ENCODE peak calls at places on chromosomes 12 and 14, in six cellular contexts. One of them, this sample, is unnamed.

GRCh38 chr12:88272456-88272855 is 130.3 kb downstream of the TMTC3 start:
- DNase-seq in HCT116: no peak
- DNase-seq in stomach: no peak
- DNase-seq in transverse colon: no peak
- DNase-seq in suprapubic skin: no peak
- DNase-seq in GM12892: no peak
- DNase-seq in this sample: no peak

GRCh38 chr14:66038214-66038977 is 447.8 kb upstream of the CCDC196 start:
- DNase-seq in HCT116: no peak
- DNase-seq in stomach: no peak
- DNase-seq in transverse colon: peak
- DNase-seq in suprapubic skin: no peak
- DNase-seq in GM12892: no peak
- DNase-seq in this sample: no peak

GRCh38 chr12:108570743-108571603 is 8.6 kb downstream of the ISCU start:
- DNase-seq in HCT116: peak
- DNase-seq in stomach: no peak
- DNase-seq in transverse colon: no peak
- DNase-seq in suprapubic skin: peak
- DNase-seq in GM12892: no peak
- DNase-seq in this sample: no peak

GRCh38 chr12:95051241-95051640 is 22.2 kb downstream of the NR2C1 start:
- DNase-seq in HCT116: no peak
- DNase-seq in stomach: no peak
- DNase-seq in transverse colon: no peak
- DNase-seq in suprapubic skin: no peak
- DNase-seq in GM12892: no peak
- DNase-seq in this sample: no peak

GRCh38 chr14:54424479-54424901 is 16.7 kb downstream of the CNIH1 start:
- DNase-seq in HCT116: no peak
- DNase-seq in stomach: no peak
- DNase-seq in transverse colon: no peak
- DNase-seq in suprapubic skin: no peak
- DNase-seq in GM12892: no peak
- DNase-seq in this sample: no peak

GRCh38 chr12:12007001-12007712 is 63.6 kb upstream of the BCL2L14 start:
- DNase-seq in HCT116: no peak
- DNase-seq in stomach: no peak
- DNase-seq in transverse colon: no peak
- DNase-seq in suprapubic skin: no peak
- DNase-seq in GM12892: no peak
- DNase-seq in this sample: no peak

GRCh38 chr12:26863515-26863914 is 30.5 kb upstream of the ITPR2 start:
- DNase-seq in HCT116: peak
- DNase-seq in stomach: no peak
- DNase-seq in transverse colon: no peak
- DNase-seq in suprapubic skin: no peak
- DNase-seq in GM12892: no peak
- DNase-seq in this sample: no peak

GRCh38 chr12:67394600-67394999 is 125.4 kb downstream of the CAND1 start:
- DNase-seq in HCT116: no peak
- DNase-seq in stomach: no peak
- DNase-seq in transverse colon: no peak
- DNase-seq in suprapubic skin: no peak
- DNase-seq in GM12892: no peak
- DNase-seq in this sample: peak

GRCh38 chr12:5505116-5505515 is 73.2 kb downstream of the NTF3 start:
- DNase-seq in HCT116: no peak
- DNase-seq in stomach: no peak
- DNase-seq in transverse colon: no peak
- DNase-seq in suprapubic skin: peak
- DNase-seq in GM12892: no peak
- DNase-seq in this sample: no peak

GRCh38 chr12:42893196-42893595 is 303.6 kb upstream of the PRICKLE1 start:
- DNase-seq in HCT116: no peak
- DNase-seq in stomach: no peak
- DNase-seq in transverse colon: no peak
- DNase-seq in suprapubic skin: no peak
- DNase-seq in GM12892: no peak
- DNase-seq in this sample: no peak

GRCh38 chr12:94157891-94158495 is 9.6 kb downstream of the PLXNC1 start:
- DNase-seq in HCT116: no peak
- DNase-seq in stomach: no peak
- DNase-seq in transverse colon: peak
- DNase-seq in suprapubic skin: no peak
- DNase-seq in GM12892: peak
- DNase-seq in this sample: no peak

GRCh38 chr12:66288121-66288520 is 14.2 kb upstream of the HELB start:
- DNase-seq in HCT116: no peak
- DNase-seq in stomach: no peak
- DNase-seq in transverse colon: no peak
- DNase-seq in suprapubic skin: no peak
- DNase-seq in GM12892: no peak
- DNase-seq in this sample: no peak

GRCh38 chr12:110180591-110181005 is 56.4 kb downstream of the IFT81 start:
- DNase-seq in HCT116: no peak
- DNase-seq in stomach: no peak
- DNase-seq in transverse colon: no peak
- DNase-seq in suprapubic skin: no peak
- DNase-seq in GM12892: no peak
- DNase-seq in this sample: no peak

GRCh38 chr12:94134226-94134795 is 14.1 kb upstream of the PLXNC1 start:
- DNase-seq in HCT116: peak
- DNase-seq in stomach: no peak
- DNase-seq in transverse colon: no peak
- DNase-seq in suprapubic skin: no peak
- DNase-seq in GM12892: no peak
- DNase-seq in this sample: no peak

GRCh38 chr12:68319988-68320623 is 12.1 kb downstream of the MDM1 start:
- DNase-seq in HCT116: no peak
- DNase-seq in stomach: no peak
- DNase-seq in transverse colon: peak
- DNase-seq in suprapubic skin: no peak
- DNase-seq in GM12892: no peak
- DNase-seq in this sample: no peak

GRCh38 chr12:53499261-53500118 is at the start of gene MAP3K12:
- DNase-seq in HCT116: no peak
- DNase-seq in stomach: peak
- DNase-seq in transverse colon: peak
- DNase-seq in suprapubic skin: peak
- DNase-seq in GM12892: no peak
- DNase-seq in this sample: no peak
- TF ChIP-seq POLR2A in HCT116: no peak
- TF ChIP-seq POLR2A in stomach: no peak
- TF ChIP-seq POLR2A in transverse colon: no peak
- TF ChIP-seq POLR2A in suprapubic skin: no peak
- TF ChIP-seq POLR2A in GM12892: no peak
- TF ChIP-seq POLR2A in this sample: no peak

DNA sequence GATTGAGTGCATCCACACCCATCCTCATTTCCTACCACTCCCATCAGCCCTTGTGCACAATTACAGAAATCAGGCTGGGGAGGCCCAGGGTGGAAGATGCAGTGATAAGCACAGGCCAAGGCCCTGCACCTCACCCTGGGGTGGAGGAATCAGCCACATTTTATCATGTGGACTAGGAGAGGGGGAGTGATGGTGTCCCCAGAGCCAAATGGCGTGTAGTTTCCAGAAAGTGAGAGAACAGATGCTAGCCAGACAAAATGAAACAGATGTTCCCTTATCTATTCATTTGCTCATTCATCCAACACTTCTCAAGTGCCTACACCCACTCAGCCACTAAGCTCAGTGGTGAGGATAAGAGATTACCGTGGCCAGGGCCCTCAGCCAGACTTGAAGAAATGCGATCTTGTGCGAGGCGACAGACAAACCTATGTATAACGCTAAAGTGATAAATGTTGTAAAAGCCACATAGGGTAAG is 93.6 kb downstream of the STAB2 start:
- DNase-seq in HCT116: no peak
- DNase-seq in stomach: no peak
- DNase-seq in transverse colon: peak
- DNase-seq in suprapubic skin: no peak
- DNase-seq in GM12892: no peak
- DNase-seq in this sample: no peak
- TF ChIP-seq POLR2AphosphoS5 in HCT116: no peak
- TF ChIP-seq POLR2AphosphoS5 in stomach: no peak
- TF ChIP-seq POLR2AphosphoS5 in transverse colon: no peak
- TF ChIP-seq POLR2AphosphoS5 in suprapubic skin: no peak
- TF ChIP-seq POLR2AphosphoS5 in GM12892: no peak
- TF ChIP-seq POLR2AphosphoS5 in this sample: no peak

DNA sequence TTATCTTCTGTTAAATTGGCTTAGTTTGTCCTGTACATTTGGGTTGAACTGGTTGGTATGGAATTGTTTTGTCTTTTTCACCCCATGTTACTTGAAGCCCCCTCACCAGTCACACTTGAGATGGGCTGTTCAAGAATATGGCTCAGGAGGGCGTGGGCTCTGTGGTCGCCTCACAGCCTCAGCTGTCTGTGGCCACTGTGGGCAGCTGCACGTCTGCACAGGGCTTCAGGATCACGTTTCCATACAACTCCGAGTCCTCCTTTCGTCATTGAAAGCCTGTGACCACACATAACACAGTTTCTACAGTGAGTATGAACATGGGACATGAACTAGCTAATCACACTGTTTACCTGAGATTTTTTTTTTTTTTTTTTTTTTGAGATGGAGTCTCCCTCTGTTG is 81.3 kb downstream of the MOK start:
- DNase-seq in HCT116: no peak
- DNase-seq in stomach: no peak
- DNase-seq in transverse colon: no peak
- DNase-seq in suprapubic skin: no peak
- DNase-seq in GM12892: no peak
- DNase-seq in this sample: no peak
- TF ChIP-seq POLR2A in HCT116: no peak
- TF ChIP-seq POLR2A in stomach: no peak
- TF ChIP-seq POLR2A in transverse colon: no peak
- TF ChIP-seq POLR2A in suprapubic skin: no peak
- TF ChIP-seq POLR2A in GM12892: no peak
- TF ChIP-seq POLR2A in this sample: no peak

GRCh38 chr14:100737526-100737925 is 10.8 kb downstream of the DLK1 start:
- DNase-seq in HCT116: no peak
- DNase-seq in stomach: no peak
- DNase-seq in transverse colon: no peak
- DNase-seq in suprapubic skin: peak
- DNase-seq in GM12892: peak
- DNase-seq in this sample: no peak

GRCh38 chr14:100739306-100739705 is 12.6 kb downstream of the DLK1 start:
- DNase-seq in HCT116: no peak
- DNase-seq in stomach: no peak
- DNase-seq in transverse colon: no peak
- DNase-seq in suprapubic skin: peak
- DNase-seq in GM12892: peak
- DNase-seq in this sample: no peak

GRCh38 chr14:100740196-100740825 is 13.6 kb downstream of the DLK1 start:
- DNase-seq in HCT116: no peak
- DNase-seq in stomach: no peak
- DNase-seq in transverse colon: no peak
- DNase-seq in suprapubic skin: peak
- DNase-seq in GM12892: no peak
- DNase-seq in this sample: no peak

GRCh38 chr14:100738269-100738691 is 11.6 kb downstream of the DLK1 start:
- DNase-seq in HCT116: no peak
- DNase-seq in stomach: no peak
- DNase-seq in transverse colon: no peak
- DNase-seq in suprapubic skin: peak
- DNase-seq in GM12892: peak
- DNase-seq in this sample: no peak

DNA sequence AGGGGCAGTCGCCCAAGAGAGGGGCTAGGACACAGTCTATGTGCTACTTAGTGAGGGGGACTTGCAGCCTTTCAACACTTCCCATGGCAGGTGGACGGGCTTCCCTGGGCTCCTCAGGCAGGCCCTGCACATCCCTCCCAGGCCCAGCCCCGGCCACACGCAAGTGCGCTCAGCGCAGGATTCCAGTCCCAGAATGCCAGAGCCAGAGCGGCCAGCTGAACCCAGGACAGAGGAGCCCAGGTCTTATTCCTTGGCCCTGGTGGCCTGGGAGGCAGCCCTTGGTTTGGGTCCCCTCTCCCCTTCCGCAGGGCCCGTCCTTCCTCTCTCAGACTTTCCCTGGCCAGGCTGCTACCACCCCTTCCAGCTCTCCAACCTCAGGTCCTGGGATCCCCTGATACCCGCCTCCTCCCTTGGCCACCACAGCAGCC is 12.0 kb downstream of the DLK1 start:
- DNase-seq in HCT116: no peak
- DNase-seq in stomach: no peak
- DNase-seq in transverse colon: no peak
- DNase-seq in suprapubic skin: peak
- DNase-seq in GM12892: peak
- DNase-seq in this sample: no peak
- TF ChIP-seq POLR2AphosphoS5 in HCT116: no peak
- TF ChIP-seq POLR2AphosphoS5 in stomach: no peak
- TF ChIP-seq POLR2AphosphoS5 in transverse colon: no peak
- TF ChIP-seq POLR2AphosphoS5 in suprapubic skin: no peak
- TF ChIP-seq POLR2AphosphoS5 in GM12892: no peak
- TF ChIP-seq POLR2AphosphoS5 in this sample: no peak

DNA sequence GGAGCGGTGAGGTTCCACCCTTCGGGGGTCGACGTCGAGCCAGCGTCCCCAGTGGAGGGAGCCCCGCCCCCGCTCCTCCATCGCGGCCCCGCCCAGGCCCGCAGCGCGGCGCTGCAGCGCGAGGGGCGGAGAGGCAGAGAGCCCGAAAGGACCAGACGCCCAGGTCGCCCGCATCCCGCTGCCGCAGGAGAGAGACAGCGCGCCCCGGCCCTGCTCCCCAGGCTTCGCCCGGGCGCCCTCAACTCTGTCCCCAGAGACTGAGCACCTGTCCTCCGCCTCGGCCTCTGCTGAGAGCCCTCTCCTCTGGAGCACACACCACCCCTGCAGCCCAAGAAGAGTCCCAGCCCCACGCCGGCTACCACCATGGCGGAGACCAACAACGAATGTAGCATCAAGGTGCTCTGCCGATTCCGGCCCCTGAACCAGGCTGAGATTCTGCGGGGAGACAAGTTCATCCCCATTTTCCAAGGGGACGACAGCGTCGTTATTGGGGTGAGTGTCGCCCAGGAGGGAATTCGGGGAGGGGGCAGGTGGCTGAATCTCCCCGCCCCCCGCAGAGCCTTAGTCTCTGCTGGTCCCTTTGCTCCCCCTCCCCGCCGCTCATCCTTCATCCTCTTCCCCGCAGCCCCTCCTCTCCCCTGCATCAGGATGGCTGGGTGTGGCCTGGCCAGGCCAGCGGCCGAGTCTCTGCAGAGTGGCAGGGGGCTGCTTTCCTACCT is at the start of gene KIF5A:
- DNase-seq in HCT116: no peak
- DNase-seq in stomach: no peak
- DNase-seq in transverse colon: peak
- DNase-seq in suprapubic skin: no peak
- DNase-seq in GM12892: peak
- DNase-seq in this sample: no peak
- TF ChIP-seq POLR2A in HCT116: no peak
- TF ChIP-seq POLR2A in stomach: no peak
- TF ChIP-seq POLR2A in transverse colon: no peak
- TF ChIP-seq POLR2A in suprapubic skin: no peak
- TF ChIP-seq POLR2A in GM12892: no peak
- TF ChIP-seq POLR2A in this sample: no peak

DNA sequence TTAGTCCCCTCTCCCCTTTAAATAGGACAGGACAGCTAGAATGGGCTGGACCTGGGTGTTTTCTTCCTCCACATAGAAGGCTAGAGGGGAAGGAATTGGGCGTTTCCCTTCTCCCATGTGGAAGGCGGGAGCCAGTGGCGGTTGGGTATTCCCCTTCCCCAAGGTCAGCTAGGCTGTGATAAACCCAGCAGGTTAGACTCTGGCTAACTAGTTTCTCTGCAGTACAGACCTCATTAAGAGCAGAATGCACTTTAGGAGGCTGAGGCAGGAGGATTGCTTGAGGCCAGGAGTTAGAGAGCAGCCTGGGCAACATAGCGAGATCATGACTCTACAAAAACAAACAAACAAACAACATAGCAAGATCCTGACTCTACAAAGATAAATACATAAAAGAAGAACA is 92.6 kb downstream of the BEGAIN start:
- DNase-seq in HCT116: no peak
- DNase-seq in stomach: no peak
- DNase-seq in transverse colon: no peak
- DNase-seq in suprapubic skin: no peak
- DNase-seq in GM12892: no peak
- DNase-seq in this sample: no peak
- TF ChIP-seq POLR2AphosphoS5 in HCT116: no peak
- TF ChIP-seq POLR2AphosphoS5 in stomach: no peak
- TF ChIP-seq POLR2AphosphoS5 in transverse colon: no peak
- TF ChIP-seq POLR2AphosphoS5 in suprapubic skin: no peak
- TF ChIP-seq POLR2AphosphoS5 in GM12892: no peak
- TF ChIP-seq POLR2AphosphoS5 in this sample: no peak

This sample was measured in prostate gland.